ENCODE peak calls at places on chromosomes 4 and X, in four cellular contexts. H is cerebellar nuclear complex; E is activated CD8-positive, alpha-beta memory T cell treated with anti-CD3 and anti-CD28 coated beads for 48 hours; L is GM12864. X is an unnamed sample.

GRCh38 chr4:37827030-37827705 is 682 bp downstream of the PGM2 start:
- DNase-seq in L (no peak), E (no peak), H (no peak), X (peak; percentile 75)

GRCh38 chrX:151006410-151007109 is 23.4 kb downstream of the HMGB3 start:
- DNase-seq in H (no peak), E (no peak), L (no peak), X (no peak)

GRCh38 chrX:140733766-140734342 is 24.3 kb downstream of the LINC00632 start:
- DNase-seq in H (no peak), E (no peak), L (no peak), X (no peak)

GRCh38 chr4:182351485-182351884 is 108.3 kb downstream of the TENM3 start:
- DNase-seq in E (no peak), H (no peak), L (no peak), X (no peak)

GRCh38 chr4:69951602-69952001 is 13.9 kb downstream of the CSN2 start:
- DNase-seq in E (no peak), L (no peak), H (no peak), X (no peak)

GRCh38 chrX:32874839-32875238 is 336.5 kb downstream of the DMD start:
- DNase-seq in L (no peak), H (no peak), E (no peak), X (no peak)

GRCh38 chrX:55981603-55982002 is 250.6 kb upstream of the KLF8 start:
- DNase-seq in H (no peak), E (no peak), L (no peak), X (no peak)

GRCh38 chrX:101483705-101484104 is 1.6 kb upstream of the ARMCX4 start:
- DNase-seq in H (no peak), E (no peak), L (no peak), X (no peak)

GRCh38 chr4:64584981-64585557 is 175.8 kb upstream of the TECRL start:
- DNase-seq in H (no peak), L (no peak), E (no peak), X (no peak)

GRCh38 chr4:48766393-48766792 is 13.7 kb downstream of the FRYL start:
- DNase-seq in E (no peak), H (no peak), L (no peak), X (no peak)

GRCh38 chrX:57137481-57137880 is 284 bp upstream of the SPIN2A start:
- DNase-seq in E (no peak), H (no peak), L (no peak), X (no peak)

GRCh38 chrX:53281321-53281822 is at the start of gene IQSEC2:
- DNase-seq in L (no peak), E (no peak), H (no peak), X (peak; percentile 48)

GRCh38 chr4:113636438-113636818 is 125.1 kb downstream of the CAMK2D start:
- DNase-seq in L (peak; percentile 31), E (no peak), H (no peak), X (no peak)

GRCh38 chr4:177461606-177462005 is 19.4 kb upstream of the AGA start:
- DNase-seq in E (no peak), H (no peak), L (no peak), X (no peak)

GRCh38 chrX:133674726-133675470 is 259.6 kb upstream of the GPC4 start:
- DNase-seq in L (no peak), H (no peak), E (no peak), X (peak; percentile 90)

GRCh38 chrX:35890699-35891098 is 28.8 kb upstream of the CFAP47 start:
- DNase-seq in L (no peak), E (no peak), H (no peak), X (peak; percentile 14)

GRCh38 chr4:158521490-158522111 is at the start of gene RXFP1:
- DNase-seq in E (no peak), H (no peak), L (no peak), X (no peak)

GRCh38 chrX:45264865-45265264 is 64.2 kb upstream of the DIPK2B start:
- DNase-seq in H (no peak), L (no peak), E (no peak), X (no peak)

GRCh38 chr4:26372525-26373172 is 51.8 kb downstream of the RBPJ start:
- DNase-seq in H (no peak), L (peak; percentile 72), E (no peak), X (peak; percentile 3)

GRCh38 chr4:74376888-74377483 is 12.0 kb downstream of the EREG start:
- DNase-seq in E (no peak), L (no peak), H (no peak), X (no peak)

GRCh38 chr4:138291431-138291830 is 49.3 kb upstream of the SLC7A11 start:
- DNase-seq in E (no peak), L (no peak), H (no peak), X (no peak)

GRCh38 chr4:680931-681645 is 6.7 kb downstream of the MYL5 start:
- DNase-seq in E (no peak), H (no peak), L (no peak), X (peak; percentile 37)

GRCh38 chrX:54633641-54634040 is 103.6 kb downstream of the GNL3L start:
- DNase-seq in L (no peak), H (no peak), E (no peak), X (no peak)

GRCh38 chr4:17322514-17322913 is 189.4 kb downstream of the QDPR start:
- DNase-seq in L (no peak), H (no peak), E (no peak), X (no peak)

GRCh38 chr4:85681194-85681803 is 206.3 kb downstream of the ARHGAP24 start:
- DNase-seq in H (no peak), L (no peak), E (no peak), X (no peak)

GRCh38 chr4:172390341-172390740 is 577.1 kb downstream of the GALNTL6 start:
- DNase-seq in H (no peak), E (no peak), L (no peak), X (no peak)

GRCh38 chrX:41025926-41026325 is 59.3 kb upstream of the USP9X start:
- DNase-seq in E (no peak), L (no peak), H (no peak), X (no peak)

GRCh38 chrX:35339796-35340195 is 397.2 kb downstream of the FAM47B start:
- DNase-seq in E (no peak), L (no peak), H (no peak), X (no peak)

GRCh38 chr4:100848865-100849264 is 331.0 kb upstream of the EMCN start:
- DNase-seq in E (no peak), H (no peak), L (peak; percentile 12), X (no peak)

X was measured in PC-9.